ENCODE peak calls at places on chromosomes 11 and 22, in six cellular contexts. Z is Peyer's patch, H is NB4, Y is ovary, Q is stomach, G is body of pancreas. N is an unnamed sample.

GRCh38 chr11:12800032-12800671 is 125.9 kb downstream of the TEAD1 start:
- DNase-seq in Z (no peak), H (no peak), Y (no peak), Q (peak), G (peak), N (no peak)

GRCh38 chr11:123404626-123405025 is 25.4 kb upstream of the GRAMD1B start:
- DNase-seq in Z (no peak), H (peak), Y (no peak), Q (no peak), G (no peak), N (no peak)

GRCh38 chr11:3134651-3135490 is 30.2 kb downstream of the OSBPL5 start:
- DNase-seq in Z (peak), H (no peak), Y (no peak), Q (no peak), G (peak), N (no peak)

GRCh38 chr11:111939836-111940604 is 2.9 kb downstream of the DIXDC1 start:
- DNase-seq in Z (no peak), H (no peak), Y (no peak), Q (no peak), G (no peak), N (no peak)

GRCh38 chr22:20520093-20520511 is 12.7 kb downstream of the MED15 start:
- DNase-seq in Z (no peak), H (no peak), Y (no peak), Q (no peak), G (no peak), N (no peak)

GRCh38 chr11:46490576-46491100 is 99.1 kb upstream of the CHRM4 start:
- DNase-seq in Z (no peak), H (no peak), Y (no peak), Q (no peak), G (no peak), N (no peak)

GRCh38 chr22:48198489-48199459 is 1436.3 kb downstream of the TBC1D22A start:
- DNase-seq in Z (no peak), H (no peak), Y (no peak), Q (no peak), G (no peak), N (no peak)

GRCh38 chr22:39498802-39499201 is 3.3 kb upstream of the MIEF1 start:
- DNase-seq in Z (no peak), H (no peak), Y (no peak), Q (no peak), G (no peak), N (no peak)

GRCh38 chr11:2870955-2871720 is 14.4 kb downstream of the CDKN1C start:
- DNase-seq in Z (no peak), H (no peak), Y (no peak), Q (no peak), G (no peak), N (no peak)

GRCh38 chr22:19759459-19759993 is 1.1 kb upstream of the TBX1 start:
- DNase-seq in Z (no peak), H (no peak), Y (no peak), Q (no peak), G (no peak), N (no peak)

GRCh38 chr11:122093731-122094130 is 22.3 kb downstream of the BLID start:
- DNase-seq in Z (no peak), H (no peak), Y (no peak), Q (no peak), G (no peak), N (no peak)

GRCh38 chr22:37103151-37103550 is 6.4 kb downstream of the TMPRSS6 start:
- DNase-seq in Z (no peak), H (no peak), Y (no peak), Q (no peak), G (no peak), N (no peak)

GRCh38 chr11:73262851-73263495 is 9.2 kb upstream of the P2RY6 start:
- DNase-seq in Z (no peak), H (no peak), Y (no peak), Q (no peak), G (no peak), N (no peak)

GRCh38 chr11:103862827-103863213 is 173.6 kb upstream of the DDI1 start:
- DNase-seq in Z (no peak), H (no peak), Y (no peak), Q (no peak), G (no peak), N (no peak)

GRCh38 chr11:80980221-80980620 is 1539.4 kb upstream of the TENM4 start:
- DNase-seq in Z (no peak), H (peak), Y (no peak), Q (no peak), G (no peak), N (no peak)

GRCh38 chr11:2159536-2160413 is 1.2 kb downstream of the INS start:
- DNase-seq in Z (no peak), H (no peak), Y (no peak), Q (no peak), G (no peak), N (no peak)

GRCh38 chr11:96254087-96254486 is 88.9 kb downstream of the MAML2 start:
- DNase-seq in Z (no peak), H (peak), Y (no peak), Q (no peak), G (no peak), N (no peak)

GRCh38 chr11:13313005-13313819 is 35.6 kb downstream of the BMAL1 start:
- DNase-seq in Z (no peak), H (no peak), Y (no peak), Q (no peak), G (no peak), N (no peak)

GRCh38 chr11:44530413-44531115 is 34.9 kb upstream of the CD82 start:
- DNase-seq in Z (no peak), H (no peak), Y (no peak), Q (no peak), G (no peak), N (no peak)

GRCh38 chr11:11931461-11932055 is 76.9 kb downstream of the DKK3 start:
- DNase-seq in Z (no peak), H (peak), Y (no peak), Q (no peak), G (no peak), N (peak)

GRCh38 chr11:121890377-121890776 is 225.6 kb downstream of the BLID start:
- DNase-seq in Z (no peak), H (no peak), Y (no peak), Q (peak), G (no peak), N (no peak)

GRCh38 chr11:95308512-95309035 is 77.6 kb upstream of the SESN3 start:
- DNase-seq in Z (no peak), H (no peak), Y (no peak), Q (no peak), G (no peak), N (no peak)

GRCh38 chr11:94457118-94458029 is 36.3 kb downstream of the MRE11 start:
- DNase-seq in Z (no peak), H (no peak), Y (no peak), Q (no peak), G (no peak), N (no peak)

GRCh38 chr11:10322830-10323792 is 18.2 kb downstream of the ADM start:
- DNase-seq in Z (peak), H (peak), Y (no peak), Q (peak), G (peak), N (peak)

GRCh38 chr11:45266693-45267451 is 19.3 kb downstream of the SYT13 start:
- DNase-seq in Z (peak), H (peak), Y (no peak), Q (no peak), G (no peak), N (no peak)

GRCh38 chr22:41544671-41545476 is 604 bp upstream of the POLR3H start:
- DNase-seq in Z (no peak), H (no peak), Y (no peak), Q (no peak), G (no peak), N (no peak)
- TF ChIP-seq POLR2A in Z (no peak), H (no peak), Y (no peak), Q (no peak), G (no peak), N (no peak)

GRCh38 chr11:134438533-134438932 is 26.5 kb upstream of the B3GAT1 start:
- DNase-seq in Z (peak), H (no peak), Y (no peak), Q (no peak), G (no peak), N (no peak)
- TF ChIP-seq CTCF in Z (no peak), H (no peak), Y (no peak), Q (no peak), G (no peak), N (no peak)

GRCh38 chr11:116891746-116892145 is 54.3 kb upstream of the APOA1 start:
- DNase-seq in Z (no peak), H (no peak), Y (no peak), Q (no peak), G (no peak), N (no peak)
- TF ChIP-seq POLR2A in Z (no peak), H (no peak), Y (no peak), Q (no peak), G (no peak), N (no peak)

GRCh38 chr22:30667486-30668305 is at the start of gene DUSP18:
- DNase-seq in Z (peak), H (peak), Y (peak), Q (peak), G (peak), N (peak)
- TF ChIP-seq CTCF in Z (peak), H (peak), Y (peak), Q (peak), G (peak), N (no peak)

GRCh38 chr22:30240541-30241417 is 5.8 kb downstream of the LIF start:
- DNase-seq in Z (no peak), H (no peak), Y (no peak), Q (no peak), G (no peak), N (no peak)
- TF ChIP-seq POLR2A in Z (no peak), H (no peak), Y (no peak), Q (no peak), G (no peak), N (no peak)

DNA sequence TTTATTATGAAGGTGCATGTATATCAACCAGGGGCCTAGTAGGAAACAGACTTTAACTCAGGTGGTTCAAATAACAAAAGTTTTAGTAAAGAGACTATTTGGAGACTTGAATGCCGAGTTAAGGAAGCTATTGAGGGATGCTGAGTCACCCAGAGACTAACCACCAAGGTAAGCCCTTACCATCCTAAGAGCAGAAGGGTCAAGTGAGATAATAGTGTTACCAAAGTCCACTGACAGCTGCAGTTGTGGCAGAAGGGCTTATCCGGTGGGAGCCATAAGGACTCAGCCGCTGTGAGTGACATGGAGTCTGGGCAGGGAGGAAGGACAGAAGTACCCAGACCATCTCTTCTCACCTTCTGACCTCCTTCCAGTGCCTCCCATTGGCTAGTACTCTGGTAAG is 134.0 kb downstream of the INSC start:
- DNase-seq in Z (no peak), H (no peak), Y (no peak), Q (no peak), G (no peak), N (no peak)
- TF ChIP-seq CTCF in Z (no peak), H (no peak), Y (no peak), Q (no peak), G (no peak), N (no peak)

GRCh38 chr22:44625981-44626687 is 75.9 kb upstream of the PRR5 start:
- DNase-seq in Z (peak), H (peak), Y (peak), Q (peak), G (peak), N (peak)
- TF ChIP-seq POLR2A in Z (no peak), H (no peak), Y (no peak), Q (no peak), G (no peak), N (no peak)

DNA sequence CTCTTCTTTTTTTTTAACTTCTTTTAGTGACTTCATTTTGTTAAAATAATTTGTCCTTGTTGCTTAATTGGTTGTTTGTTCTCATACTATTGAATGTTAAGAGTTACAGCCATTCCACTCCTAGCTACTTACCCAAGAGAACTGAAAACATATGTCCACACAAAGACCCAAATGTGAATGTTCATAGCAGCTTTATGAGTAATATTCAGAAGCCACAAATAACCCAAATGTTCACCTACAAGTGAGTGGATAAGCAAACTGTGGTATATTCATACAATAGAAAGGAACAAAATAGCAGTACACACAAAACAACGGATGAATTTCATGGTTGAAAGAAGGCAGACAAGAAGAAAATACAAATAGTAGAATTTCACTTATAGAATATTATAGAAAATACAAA is 1.4 kb upstream of the OR4D11 start:
- DNase-seq in Z (no peak), H (no peak), Y (no peak), Q (no peak), G (no peak), N (no peak)
- TF ChIP-seq CTCF in Z (no peak), H (no peak), Y (no peak), Q (no peak), G (no peak), N (no peak)

GRCh38 chr11:61065955-61066638 is 36.2 kb upstream of the CD5 start:
- DNase-seq in Z (no peak), H (no peak), Y (no peak), Q (no peak), G (no peak), N (no peak)

GRCh38 chr11:61066645-61067044 is 35.6 kb upstream of the CD5 start:
- DNase-seq in Z (no peak), H (no peak), Y (no peak), Q (no peak), G (no peak), N (no peak)

GRCh38 chr11:61069427-61069826 is 32.9 kb upstream of the CD5 start:
- DNase-seq in Z (no peak), H (no peak), Y (no peak), Q (no peak), G (no peak), N (no peak)

GRCh38 chr11:61068581-61068980 is 33.7 kb upstream of the CD5 start:
- DNase-seq in Z (no peak), H (no peak), Y (no peak), Q (no peak), G (no peak), N (peak)

GRCh38 chr11:61067782-61068181 is 34.5 kb upstream of the CD5 start:
- DNase-seq in Z (no peak), H (no peak), Y (no peak), Q (no peak), G (no peak), N (no peak)
- TF ChIP-seq POLR2A in Z (no peak), H (no peak), Y (no peak), Q (no peak), G (no peak), N (no peak)

DNA sequence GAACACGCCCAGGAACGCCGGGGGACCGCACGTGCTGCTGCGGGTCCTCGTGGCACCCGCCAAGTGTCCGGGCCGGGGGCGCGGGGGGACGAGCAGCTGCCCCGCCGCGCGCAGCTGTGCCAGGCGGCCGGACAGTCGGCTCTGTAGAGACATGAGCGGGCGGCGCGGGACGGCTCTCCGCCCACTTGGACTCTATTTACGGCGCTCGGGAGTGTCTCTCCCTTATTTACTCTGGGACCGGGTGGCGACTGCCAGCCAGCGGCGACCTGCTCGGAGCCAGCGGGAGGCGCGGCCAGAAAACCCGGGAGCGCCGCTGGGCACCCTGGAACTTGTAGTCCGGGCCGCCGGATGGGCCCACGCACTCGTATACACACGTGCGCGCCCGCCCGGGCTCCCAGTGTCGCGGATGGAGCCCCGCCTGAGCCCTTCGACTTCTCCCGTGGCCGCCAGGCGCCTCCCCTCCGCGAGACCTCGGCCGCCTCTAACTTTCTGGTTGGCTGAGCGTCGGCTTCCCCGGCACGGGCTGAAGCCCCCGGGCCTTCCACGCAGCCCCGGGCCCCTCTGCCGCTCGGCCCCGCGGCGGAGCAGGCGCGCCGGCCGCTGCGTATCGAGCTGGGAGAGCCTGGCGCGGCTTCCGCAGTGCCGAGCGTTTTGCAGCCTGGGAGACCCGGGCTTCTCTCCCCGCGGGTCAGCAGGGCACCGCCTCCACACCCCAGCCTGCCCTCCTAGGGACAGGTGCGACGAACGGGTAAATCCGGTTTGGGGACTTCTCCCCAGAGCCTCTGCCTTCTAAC is at the start of gene MACROD1:
- DNase-seq in Z (peak), H (peak), Y (peak), Q (peak), G (peak), N (peak)
- TF ChIP-seq CTCF in Z (no peak), H (no peak), Y (no peak), Q (no peak), G (no peak), N (no peak)

N was measured in lower leg skin.